ENCODE peak calls at places on chromosomes 6 and 20, in six cellular contexts. F is colonic mucosa, I is IMR-90, Y is nephron progenitor cell, S is lung, U is endothelial cell of umbilical vein. V is an unnamed sample.

GRCh38 chr20:12049125-12049524 is 131.4 kb downstream of the BTBD3 start:
- DNase-seq in Y (no peak), U (peak), I (peak), F (no peak), S (no peak), V (no peak)

GRCh38 chr6:33583591-33584155 is 3.6 kb upstream of the BAK1 start:
- DNase-seq in I (no peak), F (no peak), S (no peak), U (no peak), Y (peak), V (no peak)

GRCh38 chr6:23414204-23414501 is 711.9 kb upstream of the NRSN1 start:
- DNase-seq in U (peak), F (no peak), Y (no peak), S (no peak), I (peak), V (no peak)

GRCh38 chr6:134352786-134353480 is 35.0 kb upstream of the SGK1 start:
- DNase-seq in S (no peak), Y (no peak), F (no peak), U (no peak), I (peak), V (no peak)

GRCh38 chr6:91276315-91276714 is 689.4 kb upstream of the MAP3K7 start:
- DNase-seq in S (no peak), Y (no peak), F (no peak), U (no peak), I (peak), V (no peak)

GRCh38 chr6:13302751-13303667 is 25.3 kb downstream of the TBC1D7 start:
- DNase-seq in U (peak), F (peak), Y (no peak), S (peak), I (peak), V (peak)

GRCh38 chr20:25247666-25248500 is at the start of gene PYGB:
- DNase-seq in S (peak), I (peak), U (peak), F (peak), Y (peak), V (peak)

GRCh38 chr6:42304313-42304712 is 86.7 kb upstream of the MRPS10 start:
- DNase-seq in U (no peak), F (no peak), I (peak), S (no peak), Y (no peak), V (no peak)

GRCh38 chr20:54065601-54066038 is 4.8 kb downstream of the BCAS1 start:
- DNase-seq in F (peak), Y (no peak), S (no peak), U (no peak), I (no peak), V (no peak)

GRCh38 chr20:40390654-40391053 is 298.4 kb downstream of the MAFB start:
- DNase-seq in F (no peak), Y (no peak), I (no peak), S (no peak), U (no peak), V (no peak)

GRCh38 chr20:32278199-32278643 is 770 bp downstream of the KIF3B start:
- DNase-seq in I (peak), Y (no peak), F (no peak), S (no peak), U (peak), V (no peak)

GRCh38 chr20:37789408-37789807 is 95.6 kb downstream of the CTNNBL1 start:
- DNase-seq in F (no peak), I (no peak), S (no peak), Y (no peak), U (no peak), V (no peak)

GRCh38 chr20:31716351-31716750 is 6.3 kb downstream of the BCL2L1 start:
- DNase-seq in F (no peak), I (no peak), U (no peak), Y (no peak), S (no peak), V (no peak)

GRCh38 chr6:21751608-21752007 is 158.1 kb downstream of the SOX4 start:
- DNase-seq in I (no peak), S (no peak), F (no peak), U (no peak), Y (no peak), V (no peak)

GRCh38 chr20:53394433-53394832 is 199.2 kb downstream of the ZNF217 start:
- DNase-seq in U (no peak), S (no peak), I (no peak), Y (no peak), F (no peak), V (no peak)

DNA sequence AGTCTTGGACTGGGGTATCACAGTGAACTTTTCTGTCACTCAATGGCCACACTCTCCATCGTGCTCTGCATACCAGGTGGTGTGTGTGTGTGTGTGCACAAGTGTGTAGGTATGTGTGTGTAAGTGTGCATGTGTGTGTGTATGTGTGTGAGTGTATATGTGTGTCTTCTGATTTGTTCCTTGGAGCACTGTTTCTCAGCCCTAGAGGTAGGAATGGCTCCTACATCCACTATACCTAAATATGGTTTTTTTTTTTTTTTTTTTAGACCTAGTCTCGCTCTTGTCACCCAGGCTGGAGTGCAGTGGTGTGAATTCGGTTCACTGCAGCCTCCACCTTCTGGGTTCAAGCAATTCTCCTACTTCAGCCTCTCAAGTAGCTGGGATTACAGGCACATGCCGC is 236.6 kb downstream of the PHF3 start:
- DNase-seq in F (no peak), I (no peak), U (no peak), S (no peak), Y (no peak), V (no peak)
- TF ChIP-seq CTCF in F (no peak), I (no peak), U (no peak), S (no peak), Y (no peak), V (no peak)

GRCh38 chr6:141607956-141608355 is 524.8 kb upstream of the GJE1 start:
- DNase-seq in U (no peak), F (no peak), Y (no peak), S (no peak), I (peak), V (no peak)

DNA sequence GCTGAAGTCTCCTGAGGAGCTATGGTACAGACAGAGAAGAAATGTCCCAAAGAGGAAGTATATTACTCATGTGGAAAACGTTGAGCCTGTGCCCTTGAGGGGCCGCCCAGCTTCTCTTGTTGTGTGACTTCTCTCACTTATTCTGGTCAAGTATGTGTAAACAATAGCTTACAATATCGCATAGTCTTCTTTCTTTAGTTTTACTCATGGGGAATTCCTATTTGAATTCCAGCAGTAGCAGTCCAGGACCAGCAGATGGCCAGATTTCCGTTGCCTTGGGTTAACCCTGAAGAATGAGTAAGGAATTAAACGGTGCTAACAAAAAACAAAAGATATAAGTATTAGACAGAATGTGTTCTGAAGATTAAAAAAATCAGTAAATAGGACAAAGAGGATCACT is 522.0 kb upstream of the GJE1 start:
- DNase-seq in S (no peak), F (no peak), I (peak), U (peak), Y (no peak), V (no peak)
- TF ChIP-seq CTCF in S (no peak), F (no peak), I (peak), U (no peak), Y (no peak), V (peak)

GRCh38 chr6:19269341-19269898 is 567.8 kb upstream of the ID4 start:
- DNase-seq in F (no peak), U (no peak), S (no peak), I (no peak), Y (no peak), V (no peak)

GRCh38 chr6:19270616-19271015 is 566.6 kb upstream of the ID4 start:
- DNase-seq in Y (no peak), I (no peak), U (no peak), F (no peak), S (no peak), V (no peak)

GRCh38 chr6:19268718-19269117 is 568.5 kb upstream of the ID4 start:
- DNase-seq in I (no peak), F (no peak), U (no peak), Y (no peak), S (no peak), V (no peak)

DNA sequence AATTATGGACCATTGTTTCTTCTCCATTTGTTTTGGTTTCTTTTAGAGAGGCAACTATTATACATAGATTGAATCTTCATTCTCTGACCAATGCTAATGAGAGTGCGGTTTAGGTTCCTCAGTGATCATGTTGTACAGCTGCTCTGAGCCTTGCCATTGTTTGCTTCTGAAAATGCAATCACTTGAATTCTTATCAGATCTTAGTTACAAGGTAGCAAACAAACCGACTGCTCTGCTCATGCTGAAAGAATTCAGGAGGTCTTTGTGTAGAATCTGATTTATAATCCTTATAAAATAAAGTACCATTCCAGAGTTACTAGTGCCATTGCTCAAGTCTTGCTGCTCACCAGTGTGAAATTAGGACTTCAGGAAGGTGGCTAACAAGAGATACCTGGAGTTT is 569.1 kb upstream of the ID4 start:
- DNase-seq in S (no peak), I (no peak), F (no peak), U (no peak), Y (no peak), V (no peak)
- TF ChIP-seq CTCF in S (no peak), I (no peak), F (no peak), U (no peak), Y (no peak), V (no peak)

DNA sequence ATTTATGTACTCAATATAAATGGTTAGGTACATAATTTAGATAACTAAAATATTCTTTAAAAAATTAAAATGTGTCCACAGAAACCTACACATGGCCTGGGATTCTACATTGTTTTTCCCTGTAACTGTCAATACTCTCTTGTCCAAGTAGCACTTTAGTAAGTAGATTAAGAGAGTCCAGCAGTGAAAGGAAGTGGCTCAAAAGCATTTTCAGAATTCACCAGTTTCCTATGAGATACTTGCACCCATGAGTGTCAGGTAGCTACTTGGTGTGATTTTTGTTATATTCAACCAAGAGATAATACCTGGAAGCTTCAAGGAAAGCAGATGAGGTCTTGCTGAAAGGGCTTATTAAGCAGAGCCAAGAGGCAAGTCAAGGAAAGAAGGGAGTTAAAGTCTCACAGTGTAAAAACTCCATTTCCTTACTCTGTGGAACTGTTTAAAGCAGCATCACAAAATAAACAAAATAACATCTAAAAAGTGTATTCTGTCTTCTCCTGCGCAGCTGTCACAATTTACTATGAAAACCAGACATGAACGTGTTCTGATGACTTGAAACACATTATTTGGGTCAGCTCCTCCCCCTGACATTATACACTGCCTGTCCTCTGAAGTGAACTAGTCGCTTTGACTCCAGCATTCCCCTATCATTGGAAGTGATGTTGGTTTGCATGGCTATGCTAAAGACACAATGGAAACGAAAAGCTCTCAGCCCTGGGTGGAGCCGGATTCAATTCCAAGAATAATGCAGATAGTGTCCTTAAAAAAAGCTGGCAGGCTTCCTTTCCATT is 126.1 kb downstream of the FYN start:
- DNase-seq in F (no peak), Y (no peak), U (peak), S (no peak), I (no peak), V (no peak)
- TF ChIP-seq CTCF in F (no peak), Y (no peak), U (no peak), S (no peak), I (no peak), V (no peak)

GRCh38 chr6:43575772-43576551 is at the start of the genes POLH and XPO5:
- DNase-seq in I (peak), Y (peak), U (peak), F (peak), S (peak), V (peak)

GRCh38 chr6:43570876-43571441 is 4.9 kb downstream of the XPO5 start:
- DNase-seq in F (no peak), S (no peak), I (peak), Y (no peak), U (no peak), V (no peak)

GRCh38 chr6:43575105-43575771 is 600 bp downstream of the XPO5 start:
- DNase-seq in S (no peak), Y (peak), U (peak), F (peak), I (peak), V (no peak)

DNA sequence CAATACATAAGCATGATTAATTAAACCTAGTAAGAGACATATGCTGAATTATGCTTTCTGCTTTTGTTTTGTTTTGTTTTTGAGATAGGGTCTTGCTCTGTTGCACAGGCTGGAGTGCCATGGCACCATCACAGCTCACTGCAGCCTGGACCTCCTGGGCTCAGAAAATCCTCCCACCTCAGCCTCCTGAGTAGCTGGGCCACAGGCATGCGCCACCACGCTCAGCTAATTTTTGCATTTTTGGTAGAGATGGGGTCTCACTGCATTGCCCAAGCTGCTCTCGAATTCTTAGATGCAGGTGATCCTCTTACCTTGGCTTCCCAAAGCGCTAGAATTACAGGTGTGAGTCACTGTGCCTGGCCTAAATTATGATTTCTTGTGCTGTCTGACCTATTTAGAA is 3.8 kb downstream of the XPO5 start:
- DNase-seq in F (no peak), I (no peak), S (no peak), Y (no peak), U (no peak), V (no peak)
- TF ChIP-seq CTCF in F (no peak), I (no peak), S (no peak), Y (no peak), U (no peak), V (no peak)

GRCh38 chr6:159169193-159169555 is at the start of gene FNDC1:
- DNase-seq in U (no peak), Y (peak), S (no peak), F (peak), I (no peak), V (no peak)
- TF ChIP-seq CTCF in U (peak), Y (no peak), S (no peak), F (no peak), I (peak), V (peak)

DNA sequence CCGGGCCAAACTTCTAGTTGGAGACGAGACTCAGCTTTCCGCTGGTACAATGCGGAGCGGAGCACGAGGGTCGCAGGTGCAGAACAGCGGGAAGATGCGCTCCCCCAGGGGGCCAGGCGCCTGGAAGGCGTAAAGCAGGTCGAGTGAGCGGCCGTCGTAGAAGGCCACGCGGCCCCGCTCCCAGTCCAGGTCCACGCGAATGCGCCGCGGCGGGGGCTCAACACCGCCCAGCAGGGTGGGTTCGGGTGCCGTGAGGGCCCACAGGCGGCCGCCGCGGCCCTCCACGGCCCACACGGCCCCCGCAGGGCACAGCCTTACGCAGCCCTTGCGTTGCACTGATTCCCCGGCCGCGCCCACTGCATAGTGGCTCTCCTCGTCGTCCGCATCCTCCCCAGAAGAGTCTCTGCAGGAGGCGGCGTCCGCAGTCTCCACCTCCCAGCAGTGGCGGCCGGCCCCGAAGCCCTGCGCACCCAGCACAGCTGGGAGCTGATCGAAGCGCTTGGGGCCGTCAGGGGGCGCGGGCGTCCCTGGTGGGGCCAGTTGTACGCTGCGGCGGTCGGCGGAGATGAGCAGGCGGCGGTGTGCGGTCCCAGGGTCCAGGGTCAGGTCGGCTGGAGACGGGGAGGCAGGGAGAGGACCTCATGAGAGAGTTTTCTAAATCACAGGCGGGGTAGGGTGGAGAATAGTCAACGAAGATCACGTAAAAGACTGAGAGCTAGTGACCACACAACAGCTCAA is 4.3 kb downstream of the PPP1R11 start:
- DNase-seq in I (peak), F (peak), Y (peak), U (peak), S (no peak), V (no peak)
- TF ChIP-seq CTCF in I (no peak), F (no peak), Y (no peak), U (peak), S (no peak), V (no peak)